ENCODE peak calls at places on chromosomes 5 and 9, in four cellular contexts. O, F, T and H are unnamed samples.

GRCh38 chr9:35813434-35814105 is 1.3 kb downstream of the HINT2 start:
- DNase-seq in F (no peak), O (no peak), T (no peak), H (no peak)

GRCh38 chr9:98538203-98538602 is 170.5 kb downstream of the GABBR2 start:
- DNase-seq in F (no peak), O (no peak), T (no peak), H (no peak)

GRCh38 chr5:142690641-142691040 is 4.8 kb upstream of the FGF1 start:
- DNase-seq in F (no peak), T (no peak), O (no peak), H (no peak)

GRCh38 chr9:99818439-99818992 is 3.2 kb upstream of the NR4A3 start:
- DNase-seq in O (no peak), T (no peak), F (no peak), H (no peak)

GRCh38 chr5:141874262-141874964 is 3.8 kb downstream of the PCDH1 start:
- DNase-seq in T (no peak), F (no peak), O (no peak), H (no peak)

GRCh38 chr9:38047301-38048251 is 21.5 kb downstream of the SHB start:
- DNase-seq in F (no peak), T (no peak), O (peak; percentile 72), H (peak; percentile 61)

GRCh38 chr5:40221796-40222195 is 457.9 kb upstream of the PTGER4 start:
- DNase-seq in O (no peak), F (no peak), T (no peak), H (no peak)

GRCh38 chr9:96417610-96418073 is 528 bp downstream of the ZNF367 start:
- DNase-seq in O (no peak), T (no peak), F (no peak), H (no peak)

GRCh38 chr9:87327567-87328125 is 170.0 kb upstream of the DAPK1 start:
- DNase-seq in F (no peak), O (no peak), T (no peak), H (no peak)

GRCh38 chr9:15070716-15071115 is 160.5 kb upstream of the FREM1 start:
- DNase-seq in O (no peak), F (no peak), T (no peak), H (no peak)

GRCh38 chr5:82346376-82347212 is 68.4 kb upstream of the RPS23 start:
- DNase-seq in F (no peak), T (no peak), O (no peak), H (no peak)

GRCh38 chr9:88476491-88477271 is 58.3 kb upstream of the NXNL2 start:
- DNase-seq in O (no peak), T (no peak), F (no peak), H (no peak)

GRCh38 chr5:142894749-142895148 is 124.6 kb downstream of the ARHGAP26 start:
- DNase-seq in T (no peak), F (no peak), O (no peak), H (no peak)

GRCh38 chr9:93230601-93231000 is 46.7 kb downstream of the WNK2 start:
- DNase-seq in F (no peak), T (no peak), O (no peak), H (no peak)

GRCh38 chr5:30802961-30803705 is 390.4 kb upstream of the CDH6 start:
- DNase-seq in O (no peak), F (no peak), T (no peak), H (no peak)

GRCh38 chr5:2776338-2777302 is 25.1 kb upstream of the IRX2 start:
- DNase-seq in O (no peak), T (no peak), F (no peak), H (no peak)

GRCh38 chr5:149314571-149315111 is 30.7 kb upstream of the GRPEL2 start:
- DNase-seq in T (no peak), O (no peak), F (no peak), H (no peak)

GRCh38 chr5:17105744-17106450 is 111.5 kb upstream of the BASP1 start:
- DNase-seq in F (no peak), T (no peak), O (peak; percentile 36), H (no peak)

GRCh38 chr5:112201141-112201540 is 217.9 kb downstream of the EPB41L4A start:
- DNase-seq in F (no peak), O (no peak), T (no peak), H (no peak)

GRCh38 chr9:84397151-84397728 is 56.7 kb upstream of the SLC28A3 start:
- DNase-seq in O (peak; percentile 79), T (peak; percentile 76), F (no peak), H (peak; percentile 70)

GRCh38 chr5:66860199-66860975 is 264.2 kb downstream of the MAST4 start:
- DNase-seq in O (no peak), T (no peak), F (no peak), H (no peak)

GRCh38 chr5:66864240-66864884 is 268.2 kb downstream of the MAST4 start:
- DNase-seq in O (no peak), T (peak; percentile 13), F (no peak), H (no peak)

GRCh38 chr5:66856041-66856805 is 260.0 kb downstream of the MAST4 start:
- DNase-seq in F (no peak), O (no peak), T (no peak), H (no peak)

GRCh38 chr5:66863343-66864170 is 267.4 kb downstream of the MAST4 start:
- DNase-seq in O (no peak), T (no peak), F (no peak), H (no peak)

GRCh38 chr5:66861402-66861801 is 265.2 kb downstream of the MAST4 start:
- DNase-seq in F (no peak), T (no peak), O (no peak), H (no peak)
- TF ChIP-seq CTCF in F (no peak), T (no peak), O (no peak), H (no peak)

DNA sequence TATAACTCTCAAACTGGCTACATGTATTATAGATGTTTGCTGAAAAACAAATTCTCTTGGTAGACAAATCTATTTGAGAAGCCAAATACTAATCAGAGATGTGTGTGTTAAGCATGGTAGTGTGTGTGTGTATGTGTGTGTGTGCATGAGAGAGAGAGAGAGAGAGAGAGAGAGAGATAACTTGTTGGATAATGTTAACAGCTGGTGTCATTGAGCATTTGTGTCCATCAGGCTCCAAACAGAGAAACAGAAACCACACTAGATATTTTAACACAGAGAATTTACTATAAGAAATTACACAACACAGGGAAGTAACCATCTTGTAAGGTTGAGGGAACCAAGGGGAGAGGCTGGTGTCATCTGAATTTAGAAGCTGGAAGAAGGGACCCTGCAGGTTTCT is 5.1 kb upstream of the C1QTNF3 start:
- DNase-seq in F (no peak), T (no peak), O (no peak), H (no peak)
- TF ChIP-seq CTCF in F (no peak), T (no peak), O (no peak), H (no peak)

GRCh38 chr5:53991942-53992341 is 318.4 kb downstream of the ARL15 start:
- DNase-seq in T (no peak), F (no peak), O (no peak), H (no peak)
- TF ChIP-seq CTCF in T (no peak), F (no peak), O (no peak), H (peak; percentile 46)

GRCh38 chr5:95771109-95771708 is 40.1 kb downstream of the RHOBTB3 start:
- DNase-seq in T (no peak), F (no peak), O (no peak), H (peak; percentile 18)
- TF ChIP-seq CTCF in T (no peak), F (no peak), O (no peak), H (no peak)

DNA sequence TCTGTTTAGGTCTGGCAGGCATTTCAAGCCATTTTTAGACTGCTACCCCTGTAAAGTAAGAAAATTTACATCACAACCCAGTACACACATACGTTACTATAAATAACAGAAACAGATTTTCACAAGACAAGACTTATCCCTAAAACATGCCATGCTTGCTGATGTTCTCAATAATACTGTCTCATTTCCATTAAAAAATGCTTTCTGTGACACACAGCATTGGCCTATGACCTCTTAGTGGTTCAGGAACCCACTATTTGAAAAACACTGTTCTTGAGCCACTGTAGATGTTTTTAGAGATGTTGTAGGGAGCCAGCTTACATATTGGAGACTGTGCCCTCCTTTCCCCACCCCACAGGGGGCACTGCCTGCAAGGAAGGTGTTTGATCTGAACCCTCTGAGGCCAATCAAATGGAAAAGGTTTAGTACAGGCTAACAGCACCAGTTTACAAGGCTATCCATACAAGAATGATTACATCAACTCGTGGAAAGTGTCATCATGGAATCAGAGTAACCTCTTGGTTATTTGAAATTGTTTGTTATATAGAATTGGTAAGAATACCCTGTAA is 30.8 kb downstream of the ZSWIM6 start:
- DNase-seq in F (no peak), O (no peak), T (no peak), H (no peak)
- TF ChIP-seq CTCF in F (no peak), O (no peak), T (no peak), H (no peak)

GRCh38 chr5:143898914-143899591 is 87.1 kb downstream of the HMHB1 start:
- DNase-seq in T (no peak), O (no peak), F (no peak), H (no peak)
- TF ChIP-seq CTCF in T (no peak), O (no peak), F (no peak), H (no peak)